ENCODE peak calls at places on chromosomes 5 and 9, in seven cellular contexts. One of them, this sample, is unnamed.

GRCh38 chr5:142145106-142145900 is 36.7 kb downstream of the NDFIP1 start:
- DNase-seq in H9: peak; percentile 58
- DNase-seq in IMR-90: peak; percentile 68
- DNase-seq in mesendoderm: peak; percentile 85
- DNase-seq in H1: no peak
- DNase-seq in mesenchymal stem cell: peak; percentile 77
- DNase-seq in trophoblast cell: peak; percentile 66
- DNase-seq in this sample: no peak

GRCh38 chr9:115651456-115651855 is 502.1 kb upstream of the PAPPA start:
- DNase-seq in H9: no peak
- DNase-seq in IMR-90: peak; percentile 34
- DNase-seq in mesendoderm: no peak
- DNase-seq in H1: no peak
- DNase-seq in mesenchymal stem cell: no peak
- DNase-seq in trophoblast cell: no peak
- DNase-seq in this sample: no peak

GRCh38 chr9:97786341-97786740 is 66.7 kb upstream of the FOXE1 start:
- DNase-seq in H9: no peak
- DNase-seq in IMR-90: peak; percentile 55
- DNase-seq in mesendoderm: peak; percentile 68
- DNase-seq in H1: no peak
- DNase-seq in mesenchymal stem cell: peak; percentile 3
- DNase-seq in trophoblast cell: no peak
- DNase-seq in this sample: no peak

GRCh38 chr5:2688586-2688985 is 62.9 kb downstream of the IRX2 start:
- DNase-seq in H9: no peak
- DNase-seq in IMR-90: no peak
- DNase-seq in mesendoderm: no peak
- DNase-seq in H1: no peak
- DNase-seq in mesenchymal stem cell: no peak
- DNase-seq in trophoblast cell: no peak
- DNase-seq in this sample: no peak

GRCh38 chr5:39427225-39427624 is 2.4 kb upstream of the DAB2 start:
- DNase-seq in H9: no peak
- DNase-seq in IMR-90: peak; percentile 66
- DNase-seq in mesendoderm: no peak
- DNase-seq in H1: no peak
- DNase-seq in mesenchymal stem cell: peak; percentile 23
- DNase-seq in trophoblast cell: no peak
- DNase-seq in this sample: no peak

GRCh38 chr9:91207481-91207888 is 154.2 kb downstream of the AUH start:
- DNase-seq in H9: no peak
- DNase-seq in IMR-90: peak; percentile 88
- DNase-seq in mesendoderm: no peak
- DNase-seq in H1: no peak
- DNase-seq in mesenchymal stem cell: peak; percentile 92
- DNase-seq in trophoblast cell: peak; percentile 57
- DNase-seq in this sample: no peak

GRCh38 chr5:60844429-60844890 is 391 bp upstream of the ELOVL7 start:
- DNase-seq in H9: no peak
- DNase-seq in IMR-90: peak; percentile 29
- DNase-seq in mesendoderm: peak; percentile 64
- DNase-seq in H1: no peak
- DNase-seq in mesenchymal stem cell: peak; percentile 76
- DNase-seq in trophoblast cell: peak; percentile 24
- DNase-seq in this sample: no peak

GRCh38 chr5:5838493-5838892 is 416.0 kb downstream of the ICE1 start:
- DNase-seq in H9: no peak
- DNase-seq in IMR-90: no peak
- DNase-seq in mesendoderm: peak; percentile 21
- DNase-seq in H1: no peak
- DNase-seq in mesenchymal stem cell: no peak
- DNase-seq in trophoblast cell: no peak
- DNase-seq in this sample: no peak

GRCh38 chr5:36215910-36216309 is 25.8 kb downstream of the NADK2 start:
- DNase-seq in H9: no peak
- DNase-seq in IMR-90: no peak
- DNase-seq in mesendoderm: no peak
- DNase-seq in H1: no peak
- DNase-seq in mesenchymal stem cell: no peak
- DNase-seq in trophoblast cell: no peak
- DNase-seq in this sample: no peak

GRCh38 chr9:110688329-110688728 is 19.7 kb downstream of the MUSK start:
- DNase-seq in H9: no peak
- DNase-seq in IMR-90: no peak
- DNase-seq in mesendoderm: peak; percentile 5
- DNase-seq in H1: no peak
- DNase-seq in mesenchymal stem cell: no peak
- DNase-seq in trophoblast cell: no peak
- DNase-seq in this sample: no peak

DNA sequence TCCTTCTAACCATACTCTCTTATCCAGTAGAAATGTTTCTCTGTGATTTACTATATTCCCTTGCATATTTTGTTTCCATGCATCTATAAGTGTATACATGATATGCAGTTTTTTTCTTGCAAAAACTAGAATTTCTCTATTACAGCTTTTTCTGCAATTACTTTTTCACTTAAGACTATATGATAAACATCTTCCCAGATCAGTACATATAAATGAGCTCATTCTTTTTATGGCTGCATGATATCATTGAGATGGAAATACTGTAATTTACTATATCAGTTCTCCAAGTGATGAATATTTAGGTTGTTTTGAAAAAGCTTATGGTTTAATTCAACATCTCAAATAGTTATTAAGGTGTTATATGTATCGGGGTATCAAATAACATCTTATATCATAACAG is 18.1 kb upstream of the ZNF608 start:
- DNase-seq in H9: no peak
- DNase-seq in IMR-90: no peak
- DNase-seq in mesendoderm: no peak
- DNase-seq in H1: no peak
- DNase-seq in mesenchymal stem cell: no peak
- DNase-seq in trophoblast cell: no peak
- DNase-seq in this sample: no peak
- H2BK120ac ChIP-seq in H9: no peak overlapping the region
- H2BK120ac ChIP-seq in IMR-90: no peak overlapping the region
- H2BK120ac ChIP-seq in mesendoderm: no peak overlapping the region
- H2BK120ac ChIP-seq in H1: no peak overlapping the region
- H2BK120ac ChIP-seq in mesenchymal stem cell: no peak overlapping the region
- H2BK120ac ChIP-seq in trophoblast cell: no peak overlapping the region
- H2BK120ac ChIP-seq in this sample: no peak overlapping the region

DNA sequence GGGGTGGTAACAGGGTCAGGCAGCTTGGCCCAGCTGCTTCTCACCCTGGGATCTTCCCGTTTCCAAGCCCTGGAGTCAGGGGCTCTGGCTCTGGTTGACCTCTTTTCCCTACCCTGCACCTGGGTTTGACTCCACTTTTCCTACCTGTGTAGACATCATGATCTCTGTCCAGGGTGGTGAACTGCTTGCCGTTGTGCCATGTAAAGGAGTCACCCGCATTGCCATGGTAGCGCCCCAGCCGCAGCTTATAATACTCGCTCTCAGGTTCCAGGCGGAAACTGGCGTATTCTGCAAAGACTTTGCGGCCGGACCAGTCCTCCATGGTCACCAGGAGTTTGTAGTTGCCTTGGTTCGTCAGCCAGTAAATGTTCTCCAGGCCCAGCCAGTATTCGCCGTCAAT is 30.9 kb downstream of the ANGPTL2 start:
- DNase-seq in H9: no peak
- DNase-seq in IMR-90: no peak
- DNase-seq in mesendoderm: no peak
- DNase-seq in H1: no peak
- DNase-seq in mesenchymal stem cell: no peak
- DNase-seq in trophoblast cell: no peak
- DNase-seq in this sample: no peak
- H3K4me1 ChIP-seq in H9: no peaks in the 10 kb centered on the region
- H3K4me1 ChIP-seq in IMR-90: no peaks in the 10 kb centered on the region
- H3K4me1 ChIP-seq in mesendoderm: no peaks in the 10 kb centered on the region
- H3K4me1 ChIP-seq in H1: no peaks in the 10 kb centered on the region
- H3K4me1 ChIP-seq in mesenchymal stem cell: peaks cover 6% of the 10 kb centered on the region
- H3K4me1 ChIP-seq in trophoblast cell: no peaks in the 10 kb centered on the region
- H3K4me1 ChIP-seq in this sample: no peaks in the 10 kb centered on the region

GRCh38 chr5:14829396-14829795 is 42.2 kb downstream of the ANKH start:
- DNase-seq in H9: no peak
- DNase-seq in IMR-90: no peak
- DNase-seq in mesendoderm: no peak
- DNase-seq in H1: no peak
- DNase-seq in mesenchymal stem cell: no peak
- DNase-seq in trophoblast cell: no peak
- DNase-seq in this sample: no peak

GRCh38 chr5:14830210-14831005 is 41.2 kb downstream of the ANKH start:
- DNase-seq in H9: no peak
- DNase-seq in IMR-90: no peak
- DNase-seq in mesendoderm: no peak
- DNase-seq in H1: no peak
- DNase-seq in mesenchymal stem cell: no peak
- DNase-seq in trophoblast cell: no peak
- DNase-seq in this sample: no peak

GRCh38 chr5:14834062-14834461 is 37.5 kb downstream of the ANKH start:
- DNase-seq in H9: no peak
- DNase-seq in IMR-90: no peak
- DNase-seq in mesendoderm: no peak
- DNase-seq in H1: no peak
- DNase-seq in mesenchymal stem cell: no peak
- DNase-seq in trophoblast cell: no peak
- DNase-seq in this sample: no peak

GRCh38 chr5:14834584-14835540 is 36.7 kb downstream of the ANKH start:
- DNase-seq in H9: no peak
- DNase-seq in IMR-90: no peak
- DNase-seq in mesendoderm: no peak
- DNase-seq in H1: no peak
- DNase-seq in mesenchymal stem cell: no peak
- DNase-seq in trophoblast cell: no peak
- DNase-seq in this sample: no peak

GRCh38 chr5:14831006-14831338 is 40.6 kb downstream of the ANKH start:
- DNase-seq in H9: no peak
- DNase-seq in IMR-90: no peak
- DNase-seq in mesendoderm: no peak
- DNase-seq in H1: no peak
- DNase-seq in mesenchymal stem cell: no peak
- DNase-seq in trophoblast cell: no peak
- DNase-seq in this sample: no peak
- H2BK120ac ChIP-seq in H9: no peak overlapping the region
- H2BK120ac ChIP-seq in IMR-90: no peak overlapping the region
- H2BK120ac ChIP-seq in mesendoderm: no peak overlapping the region
- H2BK120ac ChIP-seq in H1: no peak overlapping the region
- H2BK120ac ChIP-seq in mesenchymal stem cell: no peak overlapping the region
- H2BK120ac ChIP-seq in trophoblast cell: no peak overlapping the region
- H2BK120ac ChIP-seq in this sample: no peak overlapping the region

GRCh38 chr5:81629986-81630385 is 120.9 kb downstream of the SSBP2 start:
- DNase-seq in H9: no peak
- DNase-seq in IMR-90: peak; percentile 4
- DNase-seq in mesendoderm: no peak
- DNase-seq in H1: no peak
- DNase-seq in mesenchymal stem cell: no peak
- DNase-seq in trophoblast cell: no peak
- DNase-seq in this sample: no peak
- H3K4me1 ChIP-seq in H9: no peaks in the 10 kb centered on the region
- H3K4me1 ChIP-seq in IMR-90: peaks cover 4% of the 10 kb centered on the region
- H3K4me1 ChIP-seq in mesendoderm: peaks cover 6% of the 10 kb centered on the region
- H3K4me1 ChIP-seq in H1: no peaks in the 10 kb centered on the region
- H3K4me1 ChIP-seq in mesenchymal stem cell: no peaks in the 10 kb centered on the region
- H3K4me1 ChIP-seq in trophoblast cell: no peaks in the 10 kb centered on the region
- H3K4me1 ChIP-seq in this sample: peaks cover 7% of the 10 kb centered on the region

DNA sequence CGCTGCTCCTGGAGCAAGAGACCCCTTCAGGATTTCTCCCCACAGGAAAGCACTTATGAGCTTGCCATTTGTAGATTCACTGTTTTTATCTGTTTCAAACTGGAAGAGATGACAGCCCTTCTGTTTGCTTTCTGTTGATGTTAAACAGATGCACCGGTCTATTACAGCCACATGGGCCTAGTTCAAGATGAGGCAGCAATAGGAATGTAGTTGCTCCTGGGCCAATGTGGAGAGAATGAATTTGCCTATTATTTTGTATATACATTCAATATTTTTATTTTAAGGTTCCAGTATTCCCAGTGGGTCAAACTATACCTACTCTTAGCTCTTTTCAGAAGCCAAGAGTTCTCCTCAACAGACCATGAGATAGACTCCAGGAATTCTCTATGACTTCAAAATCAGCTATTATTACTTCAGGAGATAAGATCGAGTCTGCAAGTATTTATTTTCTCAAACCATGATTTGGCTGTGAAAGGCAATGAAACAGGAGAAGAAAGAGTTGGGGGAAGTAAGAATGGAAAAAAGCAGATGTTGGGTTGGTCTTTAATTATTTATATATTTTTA is 461.6 kb downstream of the RASEF start:
- DNase-seq in H9: no peak
- DNase-seq in IMR-90: peak; percentile 74
- DNase-seq in mesendoderm: no peak
- DNase-seq in H1: no peak
- DNase-seq in mesenchymal stem cell: peak; percentile 83
- DNase-seq in trophoblast cell: no peak
- DNase-seq in this sample: no peak
- H2BK120ac ChIP-seq in H9: no peak overlapping the region
- H2BK120ac ChIP-seq in IMR-90: peak overlapping the region; percentile 32
- H2BK120ac ChIP-seq in mesendoderm: no peak overlapping the region
- H2BK120ac ChIP-seq in H1: no peak overlapping the region
- H2BK120ac ChIP-seq in mesenchymal stem cell: peak overlapping the region; percentile 44
- H2BK120ac ChIP-seq in trophoblast cell: no peak overlapping the region
- H2BK120ac ChIP-seq in this sample: no peak overlapping the region